ENCODE peak calls at places on chromosomes 5 and 9, in seven cellular contexts. B, R, E, F, I, H and T are unnamed samples.

GRCh38 chr9:87827341-87827740 is 55.3 kb upstream of the SPATA31E1 start:
- DNase-seq in B (no peak), R (no peak), E (no peak), F (peak), I (no peak), H (no peak), T (no peak)

GRCh38 chr9:91243029-91243428 is 118.7 kb downstream of the AUH start:
- DNase-seq in B (no peak), R (no peak), E (no peak), F (no peak), I (no peak), H (no peak), T (no peak)

GRCh38 chr9:112836394-112836793 is 54.3 kb downstream of the SLC46A2 start:
- DNase-seq in B (no peak), R (no peak), E (no peak), F (no peak), I (no peak), H (no peak), T (no peak)

GRCh38 chr9:126628146-126628545 is 14.4 kb downstream of the LMX1B start:
- DNase-seq in B (no peak), R (no peak), E (no peak), F (no peak), I (no peak), H (no peak), T (no peak)

GRCh38 chr5:83509535-83509934 is 38.0 kb downstream of the VCAN start:
- DNase-seq in B (no peak), R (no peak), E (no peak), F (no peak), I (peak), H (no peak), T (no peak)

GRCh38 chr5:142248853-142249462 is 75.9 kb downstream of the SPRY4 start:
- DNase-seq in B (no peak), R (peak), E (no peak), F (no peak), I (peak), H (peak), T (peak)

GRCh38 chr5:64301566-64301965 is 135.9 kb downstream of the RNF180 start:
- DNase-seq in B (no peak), R (no peak), E (no peak), F (no peak), I (no peak), H (no peak), T (no peak)

GRCh38 chr5:172412724-172413260 is 41.5 kb downstream of the SH3PXD2B start:
- DNase-seq in B (no peak), R (no peak), E (no peak), F (peak), I (peak), H (peak), T (no peak)

GRCh38 chr5:143085319-143085917 is 315.2 kb downstream of the ARHGAP26 start:
- DNase-seq in B (no peak), R (no peak), E (no peak), F (no peak), I (peak), H (no peak), T (no peak)

GRCh38 chr9:27654629-27655285 is 81.5 kb upstream of the C9orf72 start:
- DNase-seq in B (no peak), R (no peak), E (no peak), F (no peak), I (no peak), H (no peak), T (no peak)

GRCh38 chr5:178241259-178241658 is 8.7 kb upstream of the PHYKPL start:
- DNase-seq in B (no peak), R (no peak), E (no peak), F (peak), I (no peak), H (no peak), T (no peak)

GRCh38 chr5:68418230-68418629 is 202.7 kb downstream of the PIK3R1 start:
- DNase-seq in B (no peak), R (no peak), E (no peak), F (no peak), I (no peak), H (no peak), T (peak)

GRCh38 chr5:72067682-72068470 is 39.4 kb upstream of the MAP1B start:
- DNase-seq in B (no peak), R (no peak), E (peak), F (no peak), I (peak), H (peak), T (no peak)

GRCh38 chr5:168192120-168192519 is 99.3 kb upstream of the WWC1 start:
- DNase-seq in B (no peak), R (no peak), E (no peak), F (no peak), I (no peak), H (no peak), T (no peak)

GRCh38 chr9:137213160-137214060 is 7.9 kb downstream of the NDOR1 start:
- DNase-seq in B (no peak), R (no peak), E (no peak), F (no peak), I (no peak), H (no peak), T (no peak)

GRCh38 chr9:135794057-135794335 is 92.0 kb downstream of the KCNT1 start:
- DNase-seq in B (no peak), R (no peak), E (no peak), F (peak), I (no peak), H (no peak), T (no peak)

GRCh38 chr9:121279841-121280388 is 12.0 kb downstream of the GSN start:
- DNase-seq in B (no peak), R (no peak), E (no peak), F (no peak), I (no peak), H (no peak), T (no peak)

GRCh38 chr5:181203842-181204560 is 995 bp downstream of the TRIM7 start:
- DNase-seq in B (no peak), R (no peak), E (no peak), F (peak), I (peak), H (no peak), T (no peak)

GRCh38 chr9:34124923-34125322 is 1.6 kb downstream of the DCAF12 start:
- DNase-seq in B (no peak), R (no peak), E (no peak), F (peak), I (no peak), H (no peak), T (no peak)

GRCh38 chr9:132006657-132007370 is 72.9 kb downstream of the MED27 start:
- DNase-seq in B (no peak), R (peak), E (no peak), F (no peak), I (no peak), H (no peak), T (no peak)

GRCh38 chr9:122076773-122077172 is 16.3 kb downstream of the TTLL11 start:
- DNase-seq in B (no peak), R (no peak), E (no peak), F (no peak), I (no peak), H (no peak), T (no peak)

GRCh38 chr9:137021979-137022619 is 5.9 kb downstream of the ABCA2 start:
- DNase-seq in B (peak), R (no peak), E (peak), F (peak), I (peak), H (no peak), T (peak)

GRCh38 chr9:124504530-124505005 is 2.6 kb downstream of the NR5A1 start:
- DNase-seq in B (no peak), R (no peak), E (no peak), F (peak), I (no peak), H (no peak), T (no peak)
- H3K4me3 ChIP-seq in B (no peak), R (peak), E (no peak), F (no peak), I (no peak), H (no peak), T (no peak)

GRCh38 chr9:134024828-134025605 is at the start of gene BRD3OS:
- DNase-seq in B (peak), R (peak), E (peak), F (peak), I (peak), H (peak), T (peak)

GRCh38 chr9:134026981-134027380 is 1.7 kb downstream of the BRD3OS start:
- DNase-seq in B (no peak), R (no peak), E (no peak), F (peak), I (no peak), H (no peak), T (no peak)

GRCh38 chr9:134026561-134026960 is 1.3 kb downstream of the BRD3OS start:
- DNase-seq in B (no peak), R (no peak), E (no peak), F (peak), I (no peak), H (no peak), T (no peak)

GRCh38 chr9:134025606-134026541 is 593 bp downstream of the BRD3OS start:
- DNase-seq in B (peak), R (no peak), E (no peak), F (peak), I (peak), H (no peak), T (no peak)

GRCh38 chr9:134024393-134024792 is 888 bp upstream of the BRD3OS start:
- DNase-seq in B (no peak), R (no peak), E (no peak), F (peak), I (no peak), H (no peak), T (no peak)
- H3K4me3 ChIP-seq in B (no peak), R (peak), E (peak), F (peak), I (peak), H (peak), T (peak)

DNA sequence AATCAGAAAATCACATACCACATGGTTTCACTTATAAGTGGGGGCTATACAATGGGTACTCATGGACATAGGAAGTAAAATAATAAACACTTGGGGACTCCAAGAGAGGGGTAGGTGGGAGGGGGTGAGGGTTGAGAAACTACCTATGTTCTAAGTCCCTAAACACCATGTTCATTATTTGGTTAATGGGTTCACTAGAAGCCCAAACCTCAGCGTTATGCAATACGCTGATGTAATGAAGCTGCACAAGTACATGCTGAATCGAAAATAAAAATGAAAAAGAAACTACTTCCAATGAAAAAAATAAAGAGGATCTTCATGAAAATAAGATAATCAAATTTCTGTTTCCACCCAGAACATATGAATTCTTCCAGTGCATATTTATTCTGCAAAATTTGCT is 208.5 kb downstream of the TMEM161B start:
- DNase-seq in B (no peak), R (no peak), E (no peak), F (no peak), I (no peak), H (no peak), T (no peak)
- H3K4me3 ChIP-seq in B (no peak), R (no peak), E (no peak), F (no peak), I (no peak), H (no peak), T (no peak)

DNA sequence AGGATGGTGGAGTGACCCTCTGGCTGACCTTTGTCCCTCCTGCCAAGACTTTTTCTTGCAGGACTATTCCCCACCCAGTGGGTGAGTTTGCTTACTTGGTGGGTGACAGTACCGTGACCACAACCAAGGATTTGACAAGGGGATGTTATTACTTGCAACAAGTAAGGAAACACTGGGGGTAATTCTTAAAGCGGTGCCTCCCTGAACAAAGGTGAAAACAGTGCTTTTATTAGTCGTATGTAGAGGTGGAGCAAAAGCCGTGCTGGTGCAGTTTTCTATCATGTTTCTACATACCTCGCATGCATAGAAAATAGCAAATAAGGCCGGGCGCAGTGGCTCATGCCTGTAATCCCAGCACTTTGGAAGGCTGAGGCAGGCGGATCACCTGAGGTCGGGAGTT is 41.0 kb upstream of the KDM4C start:
- DNase-seq in B (no peak), R (no peak), E (no peak), F (no peak), I (no peak), H (no peak), T (no peak)
- H3K4me3 ChIP-seq in B (peak), R (no peak), E (peak), F (no peak), I (no peak), H (no peak), T (no peak)

GRCh38 chr5:112403069-112403468 is 16.0 kb downstream of the EPB41L4A start:
- DNase-seq in B (no peak), R (no peak), E (no peak), F (no peak), I (no peak), H (no peak), T (no peak)

GRCh38 chr5:112396430-112396829 is 22.6 kb downstream of the EPB41L4A start:
- DNase-seq in B (no peak), R (no peak), E (no peak), F (peak), I (no peak), H (no peak), T (no peak)

GRCh38 chr5:112397690-112398089 is 21.4 kb downstream of the EPB41L4A start:
- DNase-seq in B (no peak), R (no peak), E (no peak), F (no peak), I (no peak), H (no peak), T (no peak)

GRCh38 chr5:112407240-112407639 is 11.8 kb downstream of the EPB41L4A start:
- DNase-seq in B (no peak), R (no peak), E (no peak), F (no peak), I (no peak), H (no peak), T (no peak)

DNA sequence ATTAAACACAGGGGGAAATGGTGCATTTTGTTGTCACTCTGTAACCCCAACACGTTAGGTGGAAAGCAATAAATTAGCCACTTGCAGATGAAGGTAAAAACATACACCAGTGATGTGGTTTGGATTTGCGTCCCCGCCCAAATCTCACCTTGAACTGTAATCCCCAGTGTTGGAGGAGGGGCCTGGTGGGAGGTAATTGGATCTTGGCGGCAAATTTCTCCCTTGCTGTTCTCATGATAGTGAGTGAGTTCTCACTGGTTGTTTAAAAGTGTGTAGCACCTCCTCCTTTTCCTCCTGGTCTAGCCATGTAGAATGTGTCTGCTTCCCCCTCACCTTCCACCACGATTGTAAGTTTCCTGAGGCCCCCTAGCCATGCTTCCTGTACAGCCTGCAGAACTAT is 17.2 kb downstream of the EPB41L4A start:
- DNase-seq in B (no peak), R (no peak), E (no peak), F (no peak), I (no peak), H (no peak), T (no peak)
- H3K4me3 ChIP-seq in B (no peak), R (no peak), E (no peak), F (no peak), I (no peak), H (no peak), T (no peak)

GRCh38 chr9:110076894-110077725 is 130.8 kb downstream of the C9orf152 start:
- DNase-seq in B (no peak), R (no peak), E (no peak), F (no peak), I (no peak), H (no peak), T (no peak)

GRCh38 chr9:110072597-110073355 is 135.2 kb downstream of the C9orf152 start:
- DNase-seq in B (no peak), R (no peak), E (no peak), F (no peak), I (no peak), H (no peak), T (no peak)

GRCh38 chr9:110077926-110078325 is 130.0 kb downstream of the C9orf152 start:
- DNase-seq in B (no peak), R (no peak), E (no peak), F (no peak), I (no peak), H (no peak), T (no peak)

GRCh38 chr9:110069326-110070248 is 138.4 kb downstream of the C9orf152 start:
- DNase-seq in B (no peak), R (no peak), E (no peak), F (peak), I (no peak), H (peak), T (no peak)

DNA sequence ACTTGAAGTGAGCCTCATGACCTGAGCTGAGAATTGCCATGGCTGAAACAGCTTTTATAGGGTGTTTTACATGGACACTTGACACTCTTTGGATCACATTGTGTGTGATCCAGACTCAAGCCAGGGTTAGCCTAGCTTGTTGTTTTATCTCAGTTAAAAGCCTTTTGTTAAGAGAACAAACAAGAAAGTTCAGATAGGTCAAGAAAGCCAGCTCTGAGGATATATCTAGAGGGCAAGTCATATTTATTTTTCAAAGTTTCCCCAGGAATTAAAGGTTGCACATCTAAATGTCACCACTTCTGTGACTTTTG is 134.6 kb downstream of the C9orf152 start:
- DNase-seq in B (no peak), R (no peak), E (no peak), F (no peak), I (no peak), H (no peak), T (peak)
- H3K4me3 ChIP-seq in B (no peak), R (no peak), E (no peak), F (no peak), I (no peak), H (no peak), T (no peak)

DNA sequence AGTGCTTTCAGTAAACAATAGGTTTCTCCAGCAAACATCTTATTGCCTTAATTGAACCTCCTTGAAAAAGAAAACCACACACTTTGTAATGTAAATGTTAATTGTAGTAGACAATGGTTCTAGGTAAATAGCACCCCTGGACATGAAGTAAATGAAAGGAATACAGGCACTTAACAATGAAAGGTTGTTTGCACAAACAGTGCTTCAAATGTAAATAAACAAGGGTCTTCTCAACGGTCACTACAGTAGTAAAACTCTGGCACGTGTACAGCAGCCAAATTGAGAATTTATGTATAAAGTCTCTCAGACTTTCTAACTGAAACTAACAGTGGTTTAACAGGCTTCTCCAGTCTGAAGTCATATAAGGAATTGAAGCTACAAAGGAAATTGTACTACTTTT is 218.4 kb downstream of the MEF2C start:
- DNase-seq in B (no peak), R (no peak), E (no peak), F (no peak), I (no peak), H (no peak), T (peak)
- H3K4me3 ChIP-seq in B (no peak), R (no peak), E (no peak), F (no peak), I (no peak), H (no peak), T (no peak)

DNA sequence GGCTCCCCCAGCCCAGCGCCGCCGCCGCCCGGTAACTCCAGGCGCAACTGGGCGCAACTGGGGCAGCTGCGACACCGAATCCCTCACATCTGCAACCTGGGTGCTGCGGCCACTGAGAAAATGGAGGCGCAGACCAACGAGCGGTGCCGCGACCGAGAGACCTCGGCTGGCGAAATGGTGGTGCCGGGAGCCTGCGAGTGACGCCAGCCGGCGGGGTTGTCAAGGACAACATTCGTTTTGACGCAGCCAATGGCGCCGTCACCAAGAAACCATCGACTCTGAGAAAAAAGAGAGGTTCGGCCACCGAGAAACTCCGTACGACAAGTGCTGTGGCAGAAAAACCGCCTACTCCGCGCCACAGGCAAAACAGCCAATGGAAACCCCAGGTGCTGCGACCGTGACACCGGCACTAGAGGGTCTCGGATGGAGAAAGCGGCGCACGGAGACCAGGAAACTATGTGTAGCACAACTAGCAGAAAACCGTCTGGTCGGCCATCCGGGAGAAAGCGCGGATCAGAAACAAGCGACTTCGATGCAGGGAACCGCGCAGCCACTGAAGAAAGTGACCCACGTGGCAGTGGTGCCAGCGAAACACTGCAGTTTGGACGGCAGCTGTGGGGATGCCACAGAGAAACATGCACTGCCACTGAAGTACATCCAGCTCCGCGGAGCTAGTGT is 88.8 kb downstream of the ANXA2R start:
- DNase-seq in B (peak), R (peak), E (no peak), F (peak), I (no peak), H (no peak), T (no peak)
- H3K4me3 ChIP-seq in B (peak), R (peak), E (no peak), F (peak), I (peak), H (peak), T (no peak)